ENCODE peak calls at places on chromosomes 16 and 17, in four cellular contexts. P is A673, B is Panc1, H is thoracic aorta. E is an unnamed sample.

GRCh38 chr16:50842013-50842505 is 100.2 kb downstream of the CYLD start:
- DNase-seq in P (no peak), B (no peak), H (no peak), E (no peak)

GRCh38 chr17:60333628-60334031 is 58.3 kb downstream of the USP32 start:
- DNase-seq in P (no peak), B (no peak), H (no peak), E (no peak)

GRCh38 chr16:154223-155030 is 2.0 kb downstream of the HBZ start:
- DNase-seq in P (peak), B (no peak), H (no peak), E (no peak)

GRCh38 chr16:79703066-79703465 is 102.5 kb upstream of the MAF start:
- DNase-seq in P (no peak), B (no peak), H (no peak), E (no peak)

GRCh38 chr17:37089998-37090397 is 141.2 kb downstream of the AATF start:
- DNase-seq in P (no peak), B (no peak), H (no peak), E (no peak)

GRCh38 chr17:58755577-58756245 is at the start of gene PPM1E:
- DNase-seq in P (peak), B (no peak), H (no peak), E (peak)

GRCh38 chr16:72997141-72997542 is 50.8 kb downstream of the ZFHX3 start:
- DNase-seq in P (no peak), B (no peak), H (no peak), E (no peak)

GRCh38 chr17:32709562-32709961 is 167.4 kb downstream of the MYO1D start:
- DNase-seq in P (no peak), B (no peak), H (no peak), E (no peak)

GRCh38 chr16:69115361-69115760 is 9.9 kb downstream of the HAS3 start:
- DNase-seq in P (no peak), B (no peak), H (no peak), E (no peak)

GRCh38 chr16:879461-879861 is 78.9 kb upstream of the GNG13 start:
- DNase-seq in P (no peak), B (no peak), H (no peak), E (no peak)

GRCh38 chr17:66313325-66313724 is 10.9 kb downstream of the PRKCA start:
- DNase-seq in P (no peak), B (no peak), H (no peak), E (no peak)
- TF ChIP-seq CTCF in P (no peak), B (no peak), H (no peak), E (no peak)

DNA sequence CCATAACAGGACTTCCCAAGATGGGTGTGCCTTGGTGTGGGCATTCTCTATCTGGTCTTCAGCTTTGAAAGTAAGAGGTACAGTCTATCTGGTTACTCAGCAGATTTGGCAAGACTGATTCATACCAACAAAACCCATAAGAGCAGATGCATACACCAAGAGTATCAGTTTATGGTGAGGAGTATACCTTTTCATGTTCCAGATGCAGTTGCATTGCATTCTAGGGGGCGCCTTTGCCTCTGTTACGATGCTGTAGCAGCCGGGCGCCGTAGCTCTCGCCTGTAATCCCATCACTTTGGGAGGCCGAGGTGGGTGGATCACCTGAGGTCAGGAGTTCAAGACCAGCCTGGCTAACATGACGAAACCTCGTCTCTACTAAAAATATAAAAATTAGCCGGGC is 31.1 kb upstream of the CARMIL2 start:
- DNase-seq in P (peak), B (no peak), H (no peak), E (no peak)
- TF ChIP-seq CTCF in P (peak), B (no peak), H (no peak), E (no peak)

GRCh38 chr16:77592021-77592420 is 130.3 kb upstream of the NUDT7 start:
- DNase-seq in P (no peak), B (no peak), H (no peak), E (no peak)
- TF ChIP-seq CTCF in P (no peak), B (no peak), H (no peak), E (no peak)

DNA sequence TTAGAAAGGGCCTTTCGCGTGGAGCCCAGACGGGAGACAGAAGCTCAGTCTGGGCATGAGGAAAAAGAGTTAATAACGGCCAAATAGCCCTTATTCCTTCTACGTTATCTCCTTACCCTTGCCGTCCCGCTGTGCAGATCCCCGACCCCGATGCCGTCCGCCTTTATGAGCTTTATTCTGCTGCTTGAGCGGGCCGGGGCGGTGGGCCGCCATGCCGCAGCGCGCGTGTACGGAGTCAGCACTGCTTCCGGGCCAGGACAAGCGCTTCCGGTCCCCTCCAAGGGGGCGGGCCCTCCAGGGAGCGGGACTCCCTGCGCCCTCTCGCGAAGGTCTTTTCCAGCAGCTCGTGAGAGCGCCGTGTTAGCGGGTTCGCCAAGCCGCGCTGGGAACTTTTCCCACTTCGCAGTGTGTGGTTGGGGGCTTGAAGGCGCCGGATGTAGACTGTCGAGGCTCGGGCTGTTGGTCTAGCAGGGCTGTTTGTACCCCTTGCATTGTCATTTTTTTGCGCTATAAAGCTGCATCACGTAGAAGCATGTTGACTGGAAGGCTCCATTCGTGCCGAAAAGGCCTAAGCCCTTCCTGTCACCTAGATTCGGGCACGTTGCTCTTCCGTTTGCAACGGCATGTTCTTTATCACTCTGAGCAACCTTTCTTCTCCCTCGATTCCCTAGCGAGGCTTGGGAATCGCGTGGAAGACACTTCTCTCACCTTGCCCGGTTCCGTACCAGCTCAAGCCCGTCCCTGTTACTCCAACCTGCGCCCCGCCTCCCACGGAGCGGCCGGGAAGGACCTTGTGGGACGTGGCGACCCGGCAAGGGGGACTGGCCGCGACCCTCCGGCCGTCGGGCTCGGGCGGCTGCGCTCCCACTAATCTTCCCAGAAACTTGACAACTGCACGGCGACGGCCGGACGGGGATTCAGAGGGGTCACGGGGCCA is at the start of gene TSR1:
- DNase-seq in P (peak), B (peak), H (peak), E (peak)
- TF ChIP-seq CTCF in P (peak), B (no peak), H (peak), E (peak)

DNA sequence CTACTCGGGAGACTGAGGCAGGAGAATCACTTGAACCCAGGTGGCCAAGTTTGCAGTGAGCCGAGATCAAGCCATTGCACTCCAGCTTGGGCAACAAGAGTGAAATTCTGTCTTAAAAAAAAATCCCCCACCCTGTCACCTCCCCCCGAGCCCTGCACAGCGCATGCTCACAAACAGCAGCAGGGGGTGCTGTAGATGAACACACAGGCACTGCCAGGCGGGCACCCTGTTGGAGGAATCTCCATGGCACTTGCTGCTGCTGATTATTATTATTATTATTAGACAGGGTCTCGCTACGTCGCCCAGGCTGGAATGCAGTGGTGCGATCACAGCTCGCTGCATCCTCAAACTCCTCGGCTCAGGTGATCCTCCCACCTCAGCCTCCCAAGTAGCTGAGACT is 24.6 kb downstream of the FZD2 start:
- DNase-seq in P (peak), B (no peak), H (no peak), E (no peak)
- TF ChIP-seq CTCF in P (peak), B (peak), H (no peak), E (no peak)

GRCh38 chr16:75130150-75130771 is 13.7 kb upstream of the LDHD start:
- DNase-seq in P (no peak), B (no peak), H (no peak), E (no peak)
- TF ChIP-seq CTCF in P (peak), B (no peak), H (no peak), E (no peak)

DNA sequence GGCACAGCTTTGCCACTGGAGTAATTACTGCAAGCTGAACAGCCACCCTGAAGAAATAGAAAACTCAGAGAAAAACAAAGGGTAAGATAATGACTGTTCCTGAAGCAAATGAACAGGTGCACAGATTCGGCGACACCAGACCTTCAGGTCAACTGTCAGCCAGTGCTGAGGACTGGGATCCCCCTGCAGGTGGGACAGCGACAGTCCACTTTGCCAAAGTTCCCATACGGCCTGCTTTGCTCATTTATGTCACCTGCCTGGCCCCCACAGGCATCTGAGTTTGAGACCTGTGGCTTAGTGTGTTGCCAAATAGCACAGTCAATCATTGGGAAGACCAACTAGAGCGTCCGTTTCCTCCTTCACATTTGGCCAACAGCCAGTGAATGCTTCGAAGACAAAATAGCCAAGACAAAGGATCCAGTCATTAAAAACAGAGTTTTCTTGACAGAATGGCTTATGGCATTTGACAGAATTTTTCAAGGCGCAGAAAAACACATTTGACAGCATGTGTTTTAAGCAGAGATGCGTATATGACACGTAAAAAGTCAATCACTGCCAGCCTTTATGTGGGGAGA is 113.8 kb downstream of the ABCC12 start:
- DNase-seq in P (no peak), B (no peak), H (no peak), E (no peak)
- TF ChIP-seq CTCF in P (no peak), B (no peak), H (no peak), E (no peak)

DNA sequence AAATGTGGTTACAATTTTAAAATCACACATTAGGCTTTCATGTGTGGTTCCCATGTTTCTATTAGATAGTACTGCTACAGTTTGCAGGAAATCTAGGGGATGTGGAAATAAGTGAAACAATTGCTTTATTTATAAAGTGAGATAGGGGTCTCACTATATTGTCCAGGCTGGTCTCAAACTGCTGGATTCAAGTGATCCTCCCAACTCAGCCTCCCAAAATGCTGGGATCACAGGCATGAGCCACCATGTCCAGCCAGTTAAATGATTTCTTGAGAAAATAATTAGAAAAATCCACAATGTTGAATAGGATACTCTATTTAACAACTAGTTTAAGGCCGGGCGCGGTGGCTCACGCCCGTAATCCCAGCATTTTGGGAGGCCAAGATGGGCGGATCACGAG is 42.0 kb downstream of the UBE2G1 start:
- DNase-seq in P (no peak), B (no peak), H (no peak), E (no peak)
- TF ChIP-seq CTCF in P (no peak), B (no peak), H (no peak), E (no peak)

DNA sequence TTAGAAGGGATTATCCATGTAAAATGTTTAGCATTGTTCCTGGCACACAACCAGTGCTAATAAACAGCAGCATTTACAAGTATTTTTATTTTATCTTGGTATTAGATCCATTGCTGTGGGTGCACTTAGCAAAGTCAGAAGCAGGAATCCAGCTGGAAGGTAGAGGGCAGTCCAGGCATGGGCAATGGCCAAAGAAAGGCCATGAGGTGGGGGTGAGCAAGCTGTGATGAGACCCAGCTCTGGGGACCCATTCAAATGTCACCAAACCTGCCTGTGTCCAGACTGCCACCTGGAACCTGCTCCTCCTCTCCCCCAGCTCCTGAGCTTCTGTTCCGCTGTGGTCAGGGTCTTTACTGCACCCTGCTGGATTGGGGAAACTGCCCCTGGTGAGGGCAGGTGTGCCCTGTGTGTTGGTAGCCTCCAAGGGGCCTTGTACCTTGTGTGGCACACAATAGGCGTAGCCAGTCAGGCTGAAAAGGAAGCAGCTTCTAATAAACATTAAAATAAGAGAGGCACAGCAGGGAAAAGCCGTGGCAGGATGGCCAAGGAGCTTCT is 118.0 kb upstream of the CRHR1 start:
- DNase-seq in P (no peak), B (no peak), H (no peak), E (no peak)
- TF ChIP-seq CTCF in P (no peak), B (no peak), H (no peak), E (no peak)